ENCODE peak calls at places on chromosome 7, in nine cellular contexts. V, B, U, H, T, A, O, X and Z are unnamed samples.

GRCh38 chr7:120028636-120029035 is 244.3 kb upstream of the KCND2 start:
- DNase-seq in V (no peak), B (no peak), U (no peak), H (no peak), T (no peak), A (peak), O (no peak), X (peak), Z (no peak)

GRCh38 chr7:20085086-20085485 is 132.1 kb downstream of the MACC1 start:
- DNase-seq in V (no peak), B (no peak), U (no peak), H (no peak), T (no peak), A (no peak), O (no peak), X (peak), Z (no peak)

GRCh38 chr7:74094224-74095095 is 10.9 kb downstream of the LIMK1 start:
- DNase-seq in V (peak), B (peak), U (peak), H (peak), T (peak), A (peak), O (peak), X (peak), Z (peak)

GRCh38 chr7:99210265-99210970 is 2.5 kb upstream of the KPNA7 start:
- DNase-seq in V (no peak), B (no peak), U (no peak), H (no peak), T (no peak), A (no peak), O (no peak), X (peak), Z (no peak)

GRCh38 chr7:98286093-98286525 is 4.6 kb downstream of the BRI3 start:
- DNase-seq in V (peak), B (peak), U (peak), H (peak), T (no peak), A (peak), O (peak), X (peak), Z (peak)

GRCh38 chr7:43693687-43694398 is 35.5 kb downstream of the COA1 start:
- DNase-seq in V (no peak), B (no peak), U (no peak), H (peak), T (no peak), A (peak), O (no peak), X (peak), Z (peak)

GRCh38 chr7:134619627-134620331 is 26.9 kb upstream of the BPGM start:
- DNase-seq in V (no peak), B (no peak), U (no peak), H (peak), T (no peak), A (peak), O (no peak), X (peak), Z (no peak)

GRCh38 chr7:106626376-106627293 is 34.3 kb downstream of the CCDC71L start:
- DNase-seq in V (no peak), B (no peak), U (no peak), H (no peak), T (no peak), A (no peak), O (no peak), X (no peak), Z (no peak)

GRCh38 chr7:130488376-130489139 is 3.3 kb upstream of the MEST start:
- DNase-seq in V (no peak), B (no peak), U (no peak), H (no peak), T (no peak), A (no peak), O (no peak), X (no peak), Z (no peak)

GRCh38 chr7:11128500-11128899 is 154.8 kb downstream of the PHF14 start:
- DNase-seq in V (no peak), B (no peak), U (no peak), H (no peak), T (no peak), A (no peak), O (no peak), X (no peak), Z (no peak)

GRCh38 chr7:44095781-44096180 is 8.4 kb upstream of the AEBP1 start:
- DNase-seq in V (no peak), B (no peak), U (no peak), H (no peak), T (no peak), A (no peak), O (no peak), X (no peak), Z (no peak)

GRCh38 chr7:47478017-47478344 is 103.9 kb downstream of the TNS3 start:
- DNase-seq in V (peak), B (peak), U (peak), H (no peak), T (no peak), A (peak), O (no peak), X (peak), Z (no peak)

GRCh38 chr7:16753932-16754571 is 497 bp downstream of the TSPAN13 start:
- DNase-seq in V (peak), B (peak), U (peak), H (peak), T (no peak), A (peak), O (peak), X (peak), Z (peak)

GRCh38 chr7:154178890-154179289 is 126.7 kb downstream of the DPP6 start:
- DNase-seq in V (no peak), B (no peak), U (no peak), H (no peak), T (no peak), A (no peak), O (no peak), X (no peak), Z (no peak)

GRCh38 chr7:73978681-73979563 is 49.1 kb upstream of the ELN start:
- DNase-seq in V (peak), B (peak), U (peak), H (peak), T (no peak), A (no peak), O (peak), X (peak), Z (peak)

GRCh38 chr7:139730746-139731612 is 46.8 kb downstream of the HIPK2 start:
- DNase-seq in V (no peak), B (peak), U (peak), H (peak), T (peak), A (peak), O (no peak), X (peak), Z (no peak)

GRCh38 chr7:2381881-2382509 is 21.4 kb upstream of the CHST12 start:
- DNase-seq in V (no peak), B (no peak), U (no peak), H (no peak), T (no peak), A (no peak), O (no peak), X (no peak), Z (no peak)

GRCh38 chr7:123998921-123999320 is 33.9 kb downstream of the TMEM229A start:
- DNase-seq in V (no peak), B (no peak), U (no peak), H (no peak), T (no peak), A (no peak), O (no peak), X (no peak), Z (no peak)

GRCh38 chr7:111853231-111853990 is 291.1 kb upstream of the IMMP2L start:
- DNase-seq in V (no peak), B (no peak), U (no peak), H (no peak), T (no peak), A (no peak), O (no peak), X (peak), Z (no peak)

GRCh38 chr7:96719164-96719563 is 9.5 kb upstream of the SEM1 start:
- DNase-seq in V (no peak), B (no peak), U (no peak), H (no peak), T (no peak), A (no peak), O (no peak), X (no peak), Z (no peak)

GRCh38 chr7:74452748-74453320 is 872 bp upstream of the GTF2IRD1 start:
- DNase-seq in V (no peak), B (no peak), U (no peak), H (no peak), T (no peak), A (no peak), O (no peak), X (peak), Z (no peak)

GRCh38 chr7:136998495-136998894 is 130.0 kb downstream of the CHRM2 start:
- DNase-seq in V (no peak), B (no peak), U (no peak), H (peak), T (no peak), A (peak), O (no peak), X (peak), Z (peak)

GRCh38 chr7:44309271-44310091 is 15.9 kb downstream of the CAMK2B start:
- DNase-seq in V (peak), B (peak), U (peak), H (no peak), T (peak), A (peak), O (peak), X (peak), Z (no peak)

GRCh38 chr7:35799846-35800717 is 775 bp upstream of the SEPTIN7 start:
- DNase-seq in V (peak), B (peak), U (peak), H (peak), T (no peak), A (peak), O (peak), X (peak), Z (no peak)

GRCh38 chr7:158351051-158351450 is 236.6 kb downstream of the PTPRN2 start:
- DNase-seq in V (peak), B (no peak), U (no peak), H (no peak), T (no peak), A (no peak), O (no peak), X (no peak), Z (no peak)

GRCh38 chr7:21542891-21543527 is at the start of gene DNAH11:
- DNase-seq in V (peak), B (peak), U (peak), H (no peak), T (no peak), A (no peak), O (peak), X (peak), Z (peak)

GRCh38 chr7:95517870-95518269 is 32.1 kb downstream of the ASB4 start:
- DNase-seq in V (no peak), B (no peak), U (no peak), H (no peak), T (no peak), A (no peak), O (no peak), X (no peak), Z (no peak)

GRCh38 chr7:154519229-154519628 is 467.0 kb downstream of the DPP6 start:
- DNase-seq in V (no peak), B (no peak), U (no peak), H (no peak), T (no peak), A (no peak), O (no peak), X (no peak), Z (no peak)

GRCh38 chr7:1181591-1181990 is 21.6 kb upstream of the ZFAND2A start:
- DNase-seq in V (no peak), B (no peak), U (no peak), H (no peak), T (no peak), A (no peak), O (no peak), X (no peak), Z (no peak)
- H3K4me3 ChIP-seq in V (no peak), B (no peak), U (no peak), H (no peak), T (no peak), A (no peak), O (no peak), X (no peak), Z (no peak)

DNA sequence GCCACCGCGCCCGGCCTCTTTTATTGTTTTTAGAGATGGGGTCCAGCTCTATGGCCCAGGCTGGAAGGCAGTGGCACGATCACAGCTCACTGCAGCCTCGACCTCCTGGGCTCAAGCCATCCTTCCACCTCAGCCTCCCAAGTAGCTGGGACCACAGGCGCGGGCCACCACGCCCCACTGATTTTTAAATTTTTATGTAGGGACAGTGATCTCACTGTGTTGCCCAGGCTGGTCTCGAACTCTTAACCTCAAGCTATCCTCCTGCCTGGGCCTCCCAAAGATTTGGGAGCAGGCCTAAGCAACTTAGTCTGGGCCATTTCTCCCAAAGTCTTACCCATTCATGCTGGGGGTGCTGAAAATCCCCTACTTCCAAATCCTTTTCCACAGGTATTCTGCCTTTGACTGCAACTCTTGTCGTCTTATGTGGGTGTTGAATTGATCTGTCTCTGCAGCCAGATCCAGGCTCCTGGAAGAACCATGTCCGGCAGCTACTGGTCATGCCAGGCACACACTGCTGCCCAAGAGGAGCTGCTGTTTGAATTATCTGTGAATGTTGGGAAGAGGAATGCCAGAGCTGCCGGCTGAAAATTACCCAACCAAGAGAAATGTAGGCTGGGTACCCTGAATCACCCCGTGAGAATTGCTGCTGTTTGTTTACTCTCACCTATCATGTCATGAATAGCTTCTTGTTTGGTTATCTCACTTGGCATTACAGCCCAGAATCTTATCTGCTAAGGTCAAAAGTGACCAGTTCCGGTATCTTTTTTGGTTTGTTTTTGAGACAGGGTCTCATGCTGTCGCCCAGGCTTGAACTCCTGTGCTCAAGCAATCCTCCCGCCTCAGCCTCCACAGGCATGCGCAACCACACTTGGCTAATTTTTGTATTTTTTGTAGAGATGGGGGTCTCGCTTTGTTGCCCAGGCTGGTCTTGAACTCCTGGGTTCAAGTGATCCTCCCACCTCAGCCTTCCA is 1.1 kb downstream of the ZDHHC4 start:
- DNase-seq in V (no peak), B (peak), U (no peak), H (no peak), T (no peak), A (peak), O (no peak), X (peak), Z (no peak)
- H3K27ac ChIP-seq in V (peak), B (peak), U (peak), H (no peak), T (peak), A (no peak), O (peak), X (peak), Z (no peak)

GRCh38 chr7:150740053-150740452 is 2.8 kb downstream of the GIMAP5 start:
- DNase-seq in V (no peak), B (no peak), U (no peak), H (no peak), T (no peak), A (no peak), O (no peak), X (no peak), Z (no peak)

GRCh38 chr7:150737265-150738055 is at the start of gene GIMAP5:
- DNase-seq in V (no peak), B (no peak), U (peak), H (no peak), T (peak), A (no peak), O (no peak), X (no peak), Z (no peak)

GRCh38 chr7:150736864-150737263 is 354 bp upstream of the GIMAP5 start:
- DNase-seq in V (no peak), B (no peak), U (no peak), H (no peak), T (no peak), A (no peak), O (no peak), X (no peak), Z (no peak)

GRCh38 chr7:150738092-150739044 is 1.1 kb downstream of the GIMAP5 start:
- DNase-seq in V (no peak), B (no peak), U (no peak), H (no peak), T (no peak), A (no peak), O (no peak), X (peak), Z (no peak)

DNA sequence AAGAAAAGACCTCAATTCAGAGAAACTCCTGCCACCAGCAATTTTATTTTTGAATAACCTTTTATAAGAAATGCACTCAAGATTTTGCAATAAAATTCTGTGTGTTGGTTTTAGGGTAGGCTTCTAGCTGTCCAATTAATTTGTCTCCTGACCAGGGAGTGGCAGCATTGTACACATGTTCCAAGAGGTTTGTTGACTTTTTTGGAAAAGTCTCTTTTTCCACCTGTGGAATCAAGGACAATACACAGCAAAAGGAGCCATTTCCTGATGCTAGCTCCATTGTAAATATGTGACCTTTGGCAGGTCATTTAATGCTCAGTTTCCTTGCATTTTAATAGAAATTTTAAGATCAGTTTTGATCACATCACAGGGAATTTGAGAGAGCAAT is 1.8 kb downstream of the GIMAP5 start:
- DNase-seq in V (no peak), B (no peak), U (no peak), H (no peak), T (no peak), A (no peak), O (no peak), X (no peak), Z (no peak)
- H3K4me3 ChIP-seq in V (peak), B (peak), U (peak), H (no peak), T (peak), A (no peak), O (peak), X (no peak), Z (no peak)

DNA sequence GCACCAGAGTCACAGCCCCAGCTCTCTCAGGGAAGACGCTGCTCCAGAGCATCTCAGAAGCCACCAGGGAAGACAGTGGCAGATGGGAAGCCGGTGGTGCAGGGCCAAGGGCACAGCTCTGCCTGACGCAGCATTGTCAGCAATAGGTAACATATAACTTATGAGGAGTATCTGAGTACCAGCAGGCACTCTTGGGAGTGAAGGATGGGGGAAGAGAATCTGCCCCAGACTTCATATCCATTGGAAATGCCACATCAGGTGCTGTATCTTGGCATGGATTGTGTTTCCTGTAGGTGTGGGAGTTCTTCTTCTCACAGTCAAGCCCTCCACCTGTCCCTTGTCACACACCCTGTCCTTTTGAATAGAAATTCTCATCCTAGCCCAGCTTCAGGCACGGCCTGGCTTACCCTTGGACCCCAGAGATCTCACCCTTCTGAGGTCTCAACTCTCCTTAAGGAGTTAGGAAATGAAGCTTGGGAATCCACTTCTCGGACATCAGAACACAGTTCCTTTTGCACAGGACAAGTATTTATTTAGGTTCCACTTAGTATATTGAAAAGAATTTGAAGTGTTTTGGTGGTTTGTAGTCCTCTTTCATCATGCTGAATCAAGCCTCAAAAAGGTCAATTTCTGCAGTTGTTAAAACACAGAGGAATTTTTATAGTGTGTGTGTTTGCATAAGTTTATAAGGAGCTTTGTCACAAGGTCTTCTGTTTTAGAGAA is 9.9 kb downstream of the EPDR1 start:
- DNase-seq in V (no peak), B (no peak), U (no peak), H (peak), T (no peak), A (no peak), O (peak), X (peak), Z (peak)
- H3K27ac ChIP-seq in V (peak), B (no peak), U (no peak), H (peak), T (no peak), A (no peak), O (peak), X (no peak), Z (no peak)

DNA sequence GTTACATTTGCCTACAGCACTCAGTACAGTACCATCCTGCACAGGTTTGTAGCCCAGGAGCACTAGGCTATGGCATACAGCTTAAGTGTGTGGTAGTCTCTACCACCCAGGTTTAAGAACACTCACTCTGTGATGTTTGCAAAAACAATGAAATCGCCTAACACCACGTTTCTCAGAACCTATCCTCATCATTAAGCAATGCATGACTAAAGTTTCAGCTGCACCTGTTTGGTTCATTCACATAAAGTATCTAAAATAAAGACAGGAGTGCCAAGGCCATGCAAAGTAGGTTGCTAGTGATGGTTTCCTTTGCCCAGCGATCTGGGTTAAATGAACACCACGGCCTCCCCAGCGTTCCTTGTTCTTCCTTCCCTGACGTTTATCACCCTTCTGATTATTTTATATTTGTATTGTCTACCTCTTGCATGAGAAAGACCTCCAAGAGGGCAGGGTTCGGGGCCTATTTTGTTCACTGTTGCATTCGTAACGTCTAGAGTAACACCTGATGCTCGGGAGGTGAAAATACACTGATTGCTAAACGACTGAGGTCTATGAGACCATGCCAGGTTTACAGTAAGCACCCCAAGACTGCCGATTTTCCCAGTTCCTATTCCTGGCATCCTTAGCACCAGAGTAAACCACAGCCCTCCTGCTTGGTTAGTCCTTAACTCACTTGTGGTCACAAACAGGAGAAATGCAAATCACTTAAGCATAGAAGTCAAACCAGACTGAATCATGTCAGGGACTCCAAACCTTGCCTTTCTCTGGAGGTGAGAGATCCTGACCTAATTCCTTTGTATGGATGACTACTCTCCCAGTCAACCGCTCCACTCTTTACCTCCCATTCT is 204.1 kb upstream of the NFE2L3 start:
- DNase-seq in V (no peak), B (no peak), U (no peak), H (no peak), T (no peak), A (no peak), O (no peak), X (no peak), Z (no peak)
- H3K4me3 ChIP-seq in V (no peak), B (no peak), U (no peak), H (no peak), T (no peak), A (no peak), O (no peak), X (no peak), Z (no peak)